ENCODE peak calls at places on chromosomes 7 and 10, in ten cellular contexts. J is BE2C, U is tibial nerve, G is choroid plexus epithelial cell, V is ovary, E is HCT116, H is thoracic aorta, P is cardiac fibroblast, N is IMR-90, L is aorta. M is an unnamed sample.

GRCh38 chr7:37408885-37409248 is 39.8 kb downstream of the ELMO1 start:
- DNase-seq in J (no peak), U (no peak), G (no peak), V (no peak), E (no peak), H (no peak), P (no peak), N (no peak), L (no peak), M (no peak)

GRCh38 chr10:117324367-117324766 is 50.9 kb downstream of the PDZD8 start:
- DNase-seq in J (no peak), U (no peak), G (no peak), V (no peak), E (no peak), H (no peak), P (no peak), N (no peak), L (no peak), M (no peak)

GRCh38 chr10:47009215-47009838 is 98.1 kb downstream of the PTPN20 start:
- DNase-seq in J (no peak), U (no peak), G (no peak), V (no peak), E (no peak), H (no peak), P (no peak), N (no peak), L (peak), M (no peak)

GRCh38 chr10:63633677-63634487 is 112.7 kb downstream of the REEP3 start:
- DNase-seq in J (peak), U (no peak), G (peak), V (no peak), E (peak), H (no peak), P (peak), N (peak), L (no peak), M (no peak)

GRCh38 chr7:101688183-101688831 is 59.2 kb upstream of the MYL10 start:
- DNase-seq in J (peak), U (peak), G (peak), V (peak), E (peak), H (peak), P (peak), N (peak), L (peak), M (no peak)

GRCh38 chr7:10889266-10889898 is 84.3 kb upstream of the PHF14 start:
- DNase-seq in J (peak), U (no peak), G (peak), V (no peak), E (peak), H (no peak), P (peak), N (peak), L (no peak), M (peak)

GRCh38 chr10:18542832-18543231 is 108.6 kb downstream of the NSUN6 start:
- DNase-seq in J (no peak), U (no peak), G (peak), V (no peak), E (no peak), H (no peak), P (peak), N (peak), L (no peak), M (peak)

GRCh38 chr10:118950190-118950658 is 79.3 kb upstream of the NANOS1 start:
- DNase-seq in J (no peak), U (no peak), G (peak), V (no peak), E (no peak), H (no peak), P (peak), N (no peak), L (no peak), M (no peak)

GRCh38 chr7:149723082-149723767 is 50.2 kb downstream of the ZNF467 start:
- DNase-seq in J (no peak), U (no peak), G (no peak), V (no peak), E (no peak), H (no peak), P (no peak), N (no peak), L (peak), M (no peak)

GRCh38 chr10:34407227-34407626 is 407.9 kb downstream of the PARD3 start:
- DNase-seq in J (peak), U (no peak), G (peak), V (no peak), E (no peak), H (no peak), P (peak), N (peak), L (no peak), M (peak)

GRCh38 chr7:151699147-151699546 is 177.8 kb downstream of the PRKAG2 start:
- DNase-seq in J (no peak), U (peak), G (peak), V (peak), E (no peak), H (no peak), P (peak), N (peak), L (no peak), M (peak)

GRCh38 chr10:4586756-4587155 is 239.3 kb upstream of the AKR1E2 start:
- DNase-seq in J (no peak), U (no peak), G (no peak), V (no peak), E (no peak), H (no peak), P (peak), N (peak), L (no peak), M (no peak)

GRCh38 chr10:132768346-132769248 is 17.4 kb downstream of the NKX6-2 start:
- DNase-seq in J (no peak), U (no peak), G (no peak), V (no peak), E (no peak), H (no peak), P (no peak), N (no peak), L (no peak), M (no peak)

GRCh38 chr10:79056361-79056735 is 12.4 kb upstream of the ZMIZ1 start:
- DNase-seq in J (no peak), U (no peak), G (no peak), V (no peak), E (no peak), H (no peak), P (no peak), N (no peak), L (no peak), M (no peak)

GRCh38 chr7:20331231-20331880 is 656 bp downstream of the ITGB8 start:
- DNase-seq in J (peak), U (peak), G (peak), V (peak), E (no peak), H (no peak), P (peak), N (peak), L (peak), M (no peak)

GRCh38 chr7:107037866-107038598 is 6.5 kb upstream of the PRKAR2B start:
- DNase-seq in J (no peak), U (no peak), G (no peak), V (no peak), E (no peak), H (no peak), P (no peak), N (no peak), L (no peak), M (no peak)

GRCh38 chr10:94027197-94027596 is 33.5 kb downstream of the PLCE1 start:
- DNase-seq in J (no peak), U (no peak), G (no peak), V (no peak), E (no peak), H (no peak), P (peak), N (peak), L (no peak), M (no peak)

GRCh38 chr7:25770235-25770634 is 381.8 kb upstream of the NFE2L3 start:
- DNase-seq in J (no peak), U (no peak), G (no peak), V (no peak), E (no peak), H (no peak), P (no peak), N (no peak), L (no peak), M (no peak)

GRCh38 chr7:140653319-140654108 is 12.9 kb upstream of the DENND2A start:
- DNase-seq in J (peak), U (peak), G (peak), V (peak), E (peak), H (no peak), P (peak), N (peak), L (peak), M (no peak)

GRCh38 chr7:43038229-43038628 is 74.2 kb upstream of the HECW1 start:
- DNase-seq in J (no peak), U (no peak), G (peak), V (no peak), E (no peak), H (no peak), P (peak), N (peak), L (no peak), M (peak)

GRCh38 chr7:32059289-32060045 is 10.7 kb downstream of the PDE1C start:
- DNase-seq in J (no peak), U (no peak), G (peak), V (no peak), E (no peak), H (no peak), P (no peak), N (peak), L (no peak), M (peak)

GRCh38 chr10:102395677-102396197 is at the start of gene NFKB2:
- DNase-seq in J (no peak), U (no peak), G (peak), V (no peak), E (no peak), H (peak), P (no peak), N (no peak), L (no peak), M (no peak)

GRCh38 chr7:42479452-42480303 is 242.7 kb upstream of the GLI3 start:
- DNase-seq in J (no peak), U (peak), G (no peak), V (no peak), E (no peak), H (no peak), P (peak), N (no peak), L (no peak), M (no peak)

GRCh38 chr7:64557601-64558322 is 5.1 kb downstream of the ZNF680 start:
- DNase-seq in J (no peak), U (no peak), G (no peak), V (no peak), E (no peak), H (no peak), P (no peak), N (no peak), L (no peak), M (no peak)

GRCh38 chr7:20598479-20599419 is 16.7 kb upstream of the ABCB5 start:
- DNase-seq in J (no peak), U (peak), G (peak), V (no peak), E (peak), H (no peak), P (peak), N (peak), L (no peak), M (no peak)

GRCh38 chr10:100562008-100562672 is 26.4 kb downstream of the HIF1AN start:
- DNase-seq in J (peak), U (peak), G (peak), V (peak), E (peak), H (no peak), P (peak), N (peak), L (peak), M (peak)

GRCh38 chr7:70704921-70705346 is 427.0 kb upstream of the GALNT17 start:
- DNase-seq in J (no peak), U (no peak), G (peak), V (no peak), E (no peak), H (no peak), P (peak), N (no peak), L (no peak), M (no peak)

GRCh38 chr10:131785121-131785460 is 115.7 kb upstream of the PPP2R2D start:
- DNase-seq in J (no peak), U (no peak), G (no peak), V (no peak), E (no peak), H (no peak), P (no peak), N (no peak), L (no peak), M (no peak)

GRCh38 chr7:111535142-111535541 is 27.1 kb downstream of the IMMP2L start:
- DNase-seq in J (no peak), U (no peak), G (no peak), V (no peak), E (no peak), H (no peak), P (no peak), N (no peak), L (no peak), M (no peak)

GRCh38 chr10:48768451-48768766 is 83.7 kb downstream of the WDFY4 start:
- DNase-seq in J (no peak), U (no peak), G (no peak), V (no peak), E (no peak), H (no peak), P (no peak), N (no peak), L (no peak), M (no peak)

GRCh38 chr7:135659159-135659837 is 3.0 kb upstream of the STMP1 start:
- DNase-seq in J (no peak), U (no peak), G (no peak), V (no peak), E (no peak), H (no peak), P (no peak), N (peak), L (no peak), M (no peak)

GRCh38 chr7:114973147-114973546 is 51.3 kb downstream of the MDFIC start:
- DNase-seq in J (no peak), U (no peak), G (peak), V (no peak), E (no peak), H (no peak), P (peak), N (peak), L (no peak), M (peak)

GRCh38 chr10:90924552-90924951 is 3.7 kb upstream of the ANKRD1 start:
- DNase-seq in J (no peak), U (no peak), G (no peak), V (no peak), E (no peak), H (no peak), P (no peak), N (no peak), L (no peak), M (no peak)

GRCh38 chr10:126110434-126110833 is 214.1 kb downstream of the FANK1 start:
- DNase-seq in J (no peak), U (peak), G (peak), V (no peak), E (no peak), H (no peak), P (peak), N (peak), L (no peak), M (peak)

GRCh38 chr10:66837990-66838389 is 87.8 kb upstream of the LRRTM3 start:
- DNase-seq in J (no peak), U (no peak), G (peak), V (no peak), E (no peak), H (no peak), P (peak), N (peak), L (no peak), M (peak)

GRCh38 chr10:88987243-88987726 is 3.3 kb upstream of the FAS start:
- DNase-seq in J (no peak), U (no peak), G (peak), V (no peak), E (no peak), H (no peak), P (no peak), N (no peak), L (no peak), M (no peak)

GRCh38 chr10:89476676-89477075 is 58.7 kb downstream of the SLC16A12 start:
- DNase-seq in J (no peak), U (no peak), G (peak), V (peak), E (no peak), H (no peak), P (peak), N (peak), L (no peak), M (no peak)

GRCh38 chr7:148501707-148502139 is 88.8 kb upstream of the C7orf33 start:
- DNase-seq in J (no peak), U (no peak), G (peak), V (no peak), E (no peak), H (no peak), P (peak), N (no peak), L (no peak), M (no peak)
- H3K4me3 ChIP-seq in J (no peak), U (no peak), G (no peak), V (no peak), E (no peak), H (no peak), P (no peak), N (no peak), L (no peak), M (no peak)

GRCh38 chr10:43084812-43085211 is 7.9 kb downstream of the RET start:
- DNase-seq in J (peak), U (no peak), G (no peak), V (no peak), E (no peak), H (no peak), P (no peak), N (no peak), L (no peak), M (no peak)

GRCh38 chr10:43082087-43082486 is 5.2 kb downstream of the RET start:
- DNase-seq in J (no peak), U (no peak), G (no peak), V (no peak), E (no peak), H (no peak), P (no peak), N (no peak), L (no peak), M (no peak)

GRCh38 chr10:43086321-43086942 is 9.6 kb downstream of the RET start:
- DNase-seq in J (no peak), U (no peak), G (no peak), V (no peak), E (no peak), H (no peak), P (no peak), N (no peak), L (no peak), M (no peak)

GRCh38 chr10:43082756-43083155 is 5.9 kb downstream of the RET start:
- DNase-seq in J (no peak), U (no peak), G (no peak), V (no peak), E (no peak), H (no peak), P (no peak), N (no peak), L (no peak), M (no peak)

GRCh38 chr10:43083764-43084163 is 6.9 kb downstream of the RET start:
- DNase-seq in J (no peak), U (no peak), G (no peak), V (no peak), E (no peak), H (no peak), P (no peak), N (no peak), L (no peak), M (no peak)
- H3K4me3 ChIP-seq in J (peak), U (no peak), G (no peak), V (no peak), E (no peak), H (no peak), P (no peak), N (no peak), L (no peak), M (no peak)

GRCh38 chr10:58384536-58384998 is 643 bp upstream of the TFAM start:
- DNase-seq in J (no peak), U (no peak), G (no peak), V (no peak), E (no peak), H (no peak), P (no peak), N (no peak), L (no peak), M (no peak)

GRCh38 chr10:58385784-58386112 is 538 bp downstream of the TFAM start:
- DNase-seq in J (peak), U (no peak), G (peak), V (no peak), E (no peak), H (no peak), P (peak), N (peak), L (peak), M (no peak)

GRCh38 chr10:58384999-58385783 is at the start of gene TFAM:
- DNase-seq in J (peak), U (peak), G (peak), V (peak), E (peak), H (peak), P (peak), N (peak), L (peak), M (peak)

GRCh38 chr10:58384095-58384494 is 1.1 kb upstream of the TFAM start:
- DNase-seq in J (no peak), U (no peak), G (peak), V (no peak), E (no peak), H (no peak), P (peak), N (no peak), L (no peak), M (no peak)

GRCh38 chr10:58382489-58382995 is 2.7 kb upstream of the TFAM start:
- DNase-seq in J (no peak), U (no peak), G (no peak), V (no peak), E (no peak), H (no peak), P (no peak), N (no peak), L (no peak), M (no peak)
- H3K4me3 ChIP-seq in J (no peak), U (no peak), G (no peak), V (no peak), E (no peak), H (no peak), P (no peak), N (no peak), L (no peak), M (no peak)

GRCh38 chr7:537911-538634 is 18.4 kb upstream of the PDGFA start:
- DNase-seq in J (no peak), U (no peak), G (peak), V (no peak), E (peak), H (no peak), P (peak), N (peak), L (peak), M (no peak)
- H3K4me3 ChIP-seq in J (no peak), U (no peak), G (no peak), V (no peak), E (peak), H (peak), P (no peak), N (no peak), L (no peak), M (no peak)

GRCh38 chr7:123974326-123974908 is 49.4 kb downstream of the SPAM1 start:
- DNase-seq in J (no peak), U (no peak), G (no peak), V (no peak), E (no peak), H (no peak), P (no peak), N (no peak), L (no peak), M (no peak)

GRCh38 chr7:123977081-123977480 is 52.0 kb downstream of the SPAM1 start:
- DNase-seq in J (no peak), U (no peak), G (no peak), V (no peak), E (no peak), H (no peak), P (no peak), N (no peak), L (no peak), M (no peak)

GRCh38 chr7:123979876-123980275 is 53.0 kb downstream of the TMEM229A start:
- DNase-seq in J (no peak), U (no peak), G (peak), V (no peak), E (no peak), H (no peak), P (peak), N (no peak), L (no peak), M (no peak)

GRCh38 chr7:123972045-123972444 is 47.0 kb downstream of the SPAM1 start:
- DNase-seq in J (no peak), U (no peak), G (no peak), V (no peak), E (no peak), H (no peak), P (no peak), N (no peak), L (no peak), M (no peak)

GRCh38 chr7:123975049-123975448 is 50.0 kb downstream of the SPAM1 start:
- DNase-seq in J (no peak), U (no peak), G (no peak), V (no peak), E (no peak), H (no peak), P (no peak), N (no peak), L (no peak), M (no peak)
- H3K4me3 ChIP-seq in J (no peak), U (no peak), G (no peak), V (no peak), E (no peak), H (no peak), P (no peak), N (no peak), L (no peak), M (no peak)

DNA sequence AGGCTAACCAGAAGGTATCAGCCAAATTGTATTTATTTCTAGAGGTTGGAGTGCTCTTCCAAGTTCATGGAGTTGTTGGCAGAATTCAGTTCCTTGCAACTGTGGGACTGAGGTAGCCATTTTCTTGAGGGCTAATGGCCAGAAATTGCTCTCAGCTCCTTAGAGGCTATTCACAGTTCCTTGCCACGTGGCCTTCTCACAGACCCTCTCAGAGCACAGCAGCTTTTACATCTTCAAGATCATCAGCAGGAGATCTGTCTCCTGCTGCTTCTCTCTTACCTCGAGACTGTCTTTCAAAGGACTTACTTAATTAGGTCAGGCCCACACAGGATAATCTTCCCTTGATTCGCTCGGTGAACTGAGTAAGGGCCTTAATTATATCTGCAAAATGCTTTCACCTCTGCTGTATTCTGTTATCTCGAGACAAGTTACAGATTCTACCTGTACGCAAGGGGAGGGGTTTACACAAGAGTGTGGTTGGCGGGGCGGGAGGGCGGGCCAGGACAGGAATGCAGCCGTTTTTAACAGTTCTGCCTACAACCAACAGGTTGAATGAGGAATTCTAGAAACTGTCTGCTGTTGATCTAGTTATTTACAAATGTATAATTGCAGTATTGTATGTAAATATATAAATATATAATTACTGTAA is 15.0 kb downstream of the MIOS start:
- DNase-seq in J (no peak), U (no peak), G (no peak), V (no peak), E (no peak), H (no peak), P (no peak), N (no peak), L (no peak), M (no peak)
- H3K4me3 ChIP-seq in J (no peak), U (no peak), G (no peak), V (no peak), E (no peak), H (no peak), P (no peak), N (no peak), L (no peak), M (no peak)